ENCODE peak calls at places on chromosomes 3 and 15, in five cellular contexts. V is Ammon's horn, F is GOT3, A is BJ, P is HEK293T. R is an unnamed sample.

GRCh38 chr3:168467085-168467714 is 371.5 kb upstream of the GOLIM4 start:
- DNase-seq in A (peak), V (peak), F (no peak), P (peak), R (no peak)

GRCh38 chr15:79431636-79432344 is at the start of gene MINAR1:
- DNase-seq in P (peak), F (peak), V (no peak), A (no peak), R (no peak)

GRCh38 chr15:87219650-87220615 is 1036.6 kb downstream of the NTRK3 start:
- DNase-seq in A (no peak), F (no peak), V (no peak), P (no peak), R (no peak)

GRCh38 chr3:137110392-137110996 is 152.7 kb downstream of the IL20RB start:
- DNase-seq in V (peak), P (peak), A (no peak), F (no peak), R (no peak)

GRCh38 chr15:64096486-64097431 is 977 bp downstream of the SNX1 start:
- DNase-seq in V (peak), A (no peak), P (no peak), F (no peak), R (no peak)

GRCh38 chr3:66438045-66438444 is 62.8 kb downstream of the LRIG1 start:
- DNase-seq in A (no peak), P (no peak), F (no peak), V (no peak), R (no peak)

GRCh38 chr3:9817437-9817836 is 7.4 kb downstream of the TTLL3 start:
- DNase-seq in F (no peak), A (no peak), V (no peak), P (no peak), R (no peak)

GRCh38 chr3:101070260-101071121 is 77.3 kb upstream of the ABI3BP start:
- DNase-seq in F (no peak), P (peak), V (no peak), A (no peak), R (no peak)

GRCh38 chr3:62607287-62608029 is 234.1 kb upstream of the FEZF2 start:
- DNase-seq in V (no peak), P (no peak), A (peak), F (no peak), R (no peak)

GRCh38 chr15:77541421-77542181 is 91.1 kb downstream of the LINGO1 start:
- DNase-seq in A (no peak), F (no peak), P (no peak), V (peak), R (no peak)

GRCh38 chr15:58043192-58043903 is 22.2 kb downstream of the ALDH1A2 start:
- DNase-seq in P (no peak), V (peak), F (no peak), A (no peak), R (no peak)

GRCh38 chr3:171142985-171143384 is 116.5 kb upstream of the SLC2A2 start:
- DNase-seq in P (no peak), F (no peak), A (no peak), V (no peak), R (no peak)

GRCh38 chr3:129723558-129724324 is 117.3 kb upstream of the PLXND1 start:
- DNase-seq in A (peak), F (no peak), P (no peak), V (peak), R (no peak)

GRCh38 chr15:49255966-49256759 is 86.1 kb downstream of the GALK2 start:
- DNase-seq in F (no peak), P (no peak), V (no peak), A (no peak), R (no peak)

GRCh38 chr3:160296591-160296990 is 71.4 kb downstream of the C3orf80 start:
- DNase-seq in P (no peak), V (no peak), A (no peak), F (no peak), R (no peak)

GRCh38 chr3:140432176-140432753 is 245.6 kb upstream of the TRIM42 start:
- DNase-seq in A (no peak), F (no peak), V (no peak), P (no peak), R (no peak)

GRCh38 chr15:90219421-90220141 is 14.2 kb downstream of the CIB1 start:
- DNase-seq in P (peak), V (no peak), F (no peak), A (no peak), R (no peak)

GRCh38 chr15:25795061-25795460 is 68.1 kb downstream of the ATP10A start:
- DNase-seq in A (no peak), P (no peak), F (no peak), V (no peak), R (no peak)

GRCh38 chr3:181919375-181919774 is 207.7 kb downstream of the SOX2 start:
- DNase-seq in A (no peak), V (no peak), P (no peak), F (no peak), R (no peak)

R was measured in thoracic aorta.